ENCODE peak calls at places on chromosome 18, in eight cellular contexts. L is cardiac muscle cell; V is fibroblast of lung; X is left ventricle myocardium inferior; G is colonic mucosa; B is aorta; H is effector memory CD4-positive, alpha-beta T cell; E is CD8-positive, alpha-beta T cell. C is an unnamed sample.
A peak's percentile ranks its signal among the peaks of the same experiment; 100 is the strongest.

GRCh38 chr18:63213936-63214671 is 105.5 kb downstream of the BCL2 start:
- DNase-seq in L (no peak), V (no peak), X (no peak), G (no peak), B (no peak), H (no peak), E (no peak), C (no peak)

GRCh38 chr18:12391487-12392136 is 14.6 kb upstream of the AFG3L2 start:
- DNase-seq in L (peak; percentile 80), V (peak; percentile 80), X (no peak), G (peak; percentile 65), B (peak; percentile 81), H (no peak), E (peak; percentile 51), C (no peak)

GRCh38 chr18:66682855-66683322 is 79.0 kb upstream of the CDH19 start:
- DNase-seq in L (peak; percentile 59), V (no peak), X (no peak), G (no peak), B (no peak), H (no peak), E (no peak), C (no peak)

GRCh38 chr18:70981400-70982140 is 692.7 kb downstream of the SOCS6 start:
- DNase-seq in L (no peak), V (no peak), X (no peak), G (no peak), B (no peak), H (no peak), E (no peak), C (no peak)

GRCh38 chr18:54647176-54647575 is 56.1 kb downstream of the DYNAP start:
- DNase-seq in L (peak; percentile 51), V (peak; percentile 10), X (no peak), G (peak; percentile 36), B (no peak), H (no peak), E (no peak), C (no peak)

GRCh38 chr18:51342815-51343214 is 145.3 kb upstream of the MEX3C start:
- DNase-seq in L (peak; percentile 80), V (peak; percentile 2), X (no peak), G (no peak), B (no peak), H (no peak), E (no peak), C (no peak)

GRCh38 chr18:43952398-43952797 is 675.1 kb upstream of the SYT4 start:
- DNase-seq in L (no peak), V (peak; percentile 23), X (no peak), G (no peak), B (no peak), H (no peak), E (no peak), C (no peak)

GRCh38 chr18:45687617-45688016 is 36.4 kb upstream of the SLC14A1 start:
- DNase-seq in L (no peak), V (no peak), X (no peak), G (no peak), B (no peak), H (no peak), E (no peak), C (no peak)

GRCh38 chr18:60413944-60414547 is 41.5 kb upstream of the MC4R start:
- DNase-seq in L (peak; percentile 12), V (peak; percentile 9), X (no peak), G (no peak), B (no peak), H (no peak), E (no peak), C (no peak)

GRCh38 chr18:57542126-57542525 is 44.4 kb downstream of the FECH start:
- DNase-seq in L (peak; percentile 35), V (no peak), X (no peak), G (no peak), B (no peak), H (no peak), E (no peak), C (no peak)

GRCh38 chr18:48003426-48004349 is 73.2 kb upstream of the SMAD2 start:
- DNase-seq in L (peak; percentile 52), V (peak; percentile 30), X (peak; percentile 38), G (peak; percentile 76), B (no peak), H (no peak), E (no peak), C (no peak)

GRCh38 chr18:47986724-47987455 is 56.4 kb upstream of the SMAD2 start:
- DNase-seq in L (no peak), V (no peak), X (no peak), G (no peak), B (no peak), H (no peak), E (no peak), C (no peak)

GRCh38 chr18:44986933-44987332 is 306.2 kb downstream of the SETBP1 start:
- DNase-seq in L (peak; percentile 27), V (peak; percentile 53), X (no peak), G (no peak), B (no peak), H (no peak), E (no peak), C (no peak)

GRCh38 chr18:40555914-40556313 is 1399.1 kb upstream of the PIK3C3 start:
- DNase-seq in L (peak; percentile 26), V (peak; percentile 82), X (no peak), G (no peak), B (no peak), H (no peak), E (no peak), C (no peak)

GRCh38 chr18:74587446-74587845 is 10.2 kb upstream of the ZNF407 start:
- DNase-seq in L (no peak), V (no peak), X (no peak), G (no peak), B (no peak), H (no peak), E (no peak), C (no peak)
- H3K4me1 ChIP-seq in L (no peaks in the 10 kb centered on the region), V (no peaks in the 10 kb centered on the region), X (no peaks in the 10 kb centered on the region), G (no peaks in the 10 kb centered on the region), B (no peaks in the 10 kb centered on the region), H (no peaks in the 10 kb centered on the region), E (no peaks in the 10 kb centered on the region), C (no peaks in the 10 kb centered on the region)

GRCh38 chr18:9062418-9062751 is 40.1 kb upstream of the NDUFV2 start:
- DNase-seq in L (no peak), V (no peak), X (no peak), G (no peak), B (no peak), H (no peak), E (no peak), C (no peak)
- H3K36me3 ChIP-seq in L (no peaks in the 10 kb centered on the region), V (no peaks in the 10 kb centered on the region), X (no peaks in the 10 kb centered on the region), G (no peaks in the 10 kb centered on the region), B (no peaks in the 10 kb centered on the region), H (no peaks in the 10 kb centered on the region), E (no peaks in the 10 kb centered on the region), C (no peaks in the 10 kb centered on the region)

GRCh38 chr18:10482985-10483949 is 28.8 kb downstream of the APCDD1 start:
- DNase-seq in L (no peak), V (no peak), X (peak; percentile 45), G (peak; percentile 35), B (no peak), H (no peak), E (no peak), C (no peak)

GRCh38 chr18:10482363-10482984 is 28.0 kb downstream of the APCDD1 start:
- DNase-seq in L (no peak), V (no peak), X (no peak), G (no peak), B (no peak), H (no peak), E (no peak), C (no peak)

GRCh38 chr18:10477863-10478260 is 23.4 kb downstream of the APCDD1 start:
- DNase-seq in L (no peak), V (no peak), X (no peak), G (no peak), B (no peak), H (no peak), E (no peak), C (no peak)

GRCh38 chr18:10485475-10485874 is 31.0 kb downstream of the APCDD1 start:
- DNase-seq in L (no peak), V (no peak), X (no peak), G (no peak), B (no peak), H (no peak), E (no peak), C (no peak)

DNA sequence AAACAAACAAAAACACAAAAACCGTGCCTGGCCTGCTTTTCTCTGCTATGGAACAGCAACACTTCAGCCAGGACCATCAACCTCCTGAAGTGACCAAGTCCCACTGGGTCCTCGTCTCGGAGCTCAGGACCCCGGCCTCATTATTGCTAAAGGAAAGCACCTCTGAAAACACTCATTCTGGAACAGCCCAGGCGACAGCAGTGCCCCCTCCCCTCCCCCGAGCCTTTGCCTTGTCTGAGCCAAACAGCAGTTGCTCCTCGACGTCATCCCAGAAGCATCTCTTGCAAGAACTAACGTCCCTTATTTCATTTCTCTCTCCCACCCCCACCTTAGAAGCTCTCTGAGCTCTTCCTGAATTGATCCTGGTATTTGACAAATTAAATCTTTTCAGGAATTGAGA is 27.4 kb downstream of the APCDD1 start:
- DNase-seq in L (no peak), V (no peak), X (no peak), G (no peak), B (no peak), H (no peak), E (no peak), C (no peak)
- H3K27me3 ChIP-seq in L (no peaks in the 10 kb centered on the region), V (no peaks in the 10 kb centered on the region), X (no peaks in the 10 kb centered on the region), G (no peaks in the 10 kb centered on the region), B (no peaks in the 10 kb centered on the region), H (no peaks in the 10 kb centered on the region), E (no peaks in the 10 kb centered on the region), C (no peaks in the 10 kb centered on the region)

GRCh38 chr18:32025744-32026143 is 7.1 kb downstream of the RNF125 start:
- DNase-seq in L (no peak), V (no peak), X (no peak), G (no peak), B (no peak), H (no peak), E (no peak), C (no peak)

GRCh38 chr18:32032609-32033008 is 14.0 kb downstream of the RNF125 start:
- DNase-seq in L (no peak), V (no peak), X (no peak), G (no peak), B (no peak), H (no peak), E (no peak), C (no peak)

GRCh38 chr18:32026491-32027086 is 8.0 kb downstream of the RNF125 start:
- DNase-seq in L (no peak), V (no peak), X (no peak), G (no peak), B (no peak), H (no peak), E (no peak), C (no peak)

DNA sequence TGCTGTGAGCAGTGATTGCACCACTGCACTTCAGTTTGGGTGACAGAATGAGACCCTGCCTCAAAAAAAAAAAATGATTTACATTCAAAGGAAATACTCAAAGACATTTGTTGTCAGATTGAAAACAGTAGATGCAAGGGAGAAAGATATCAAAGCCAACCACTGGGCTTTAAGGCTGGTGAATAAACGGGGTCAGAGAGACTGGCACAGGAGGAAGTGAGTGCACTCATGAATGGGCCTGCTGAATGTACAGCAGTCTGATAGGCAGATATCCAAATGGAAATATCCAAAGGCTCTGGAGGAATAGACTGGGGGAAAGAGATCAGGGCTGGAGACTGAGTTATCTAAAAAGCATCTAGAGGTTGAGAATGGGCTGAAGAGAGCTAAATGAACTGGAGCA is 10.9 kb downstream of the RNF125 start:
- DNase-seq in L (no peak), V (no peak), X (no peak), G (no peak), B (no peak), H (no peak), E (no peak), C (no peak)
- H3K4me1 ChIP-seq in L (no peaks in the 10 kb centered on the region), V (no peaks in the 10 kb centered on the region), X (peaks cover 8% of the 10 kb centered on the region), G (no peaks in the 10 kb centered on the region), B (no peaks in the 10 kb centered on the region), H (peaks cover 36% of the 10 kb centered on the region), E (peaks cover 69% of the 10 kb centered on the region), C (no peaks in the 10 kb centered on the region)

GRCh38 chr18:79706006-79706405 is 26.4 kb downstream of the CTDP1 start:
- DNase-seq in L (no peak), V (no peak), X (peak; percentile 2), G (no peak), B (no peak), H (no peak), E (no peak), C (no peak)
- H3K36me3 ChIP-seq in L (peaks cover 5% of the 10 kb centered on the region), V (peaks cover 10% of the 10 kb centered on the region), X (peaks cover 62% of the 10 kb centered on the region), G (peaks cover 11% of the 10 kb centered on the region), B (peaks cover 2% of the 10 kb centered on the region), H (peaks cover 67% of the 10 kb centered on the region), E (peaks cover 19% of the 10 kb centered on the region), C (peaks cover 4% of the 10 kb centered on the region)